ENCODE peak calls at places on chromosome 6, in nine cellular contexts. One of them, this sample, is unnamed.

GRCh38 chr6:167972193-167972592 is 25.3 kb upstream of the KIF25 start:
- DNase-seq in neural crest cell: no peak
- DNase-seq in NCI-H748 treated with DMSO at 0.1 percent for 48 hours: no peak
- DNase-seq in NCI-H146: no peak
- DNase-seq in HT-29: no peak
- DNase-seq in SK-N-SH: no peak
- DNase-seq in astrocyte of the spinal cord: no peak
- DNase-seq in fibroblast of lung: no peak
- DNase-seq in AG08395: no peak
- DNase-seq in this sample: no peak

GRCh38 chr6:145086197-145086596 is 649.1 kb downstream of the EPM2A start:
- DNase-seq in SK-N-SH: no peak
- DNase-seq in NCI-H146: no peak
- DNase-seq in NCI-H748 treated with DMSO at 0.1 percent for 48 hours: no peak
- DNase-seq in fibroblast of lung: peak
- DNase-seq in neural crest cell: no peak
- DNase-seq in AG08395: no peak
- DNase-seq in astrocyte of the spinal cord: peak
- DNase-seq in HT-29: no peak
- DNase-seq in this sample: no peak

GRCh38 chr6:17088091-17088611 is 13.7 kb upstream of the STMND1 start:
- DNase-seq in NCI-H146: no peak
- DNase-seq in NCI-H748 treated with DMSO at 0.1 percent for 48 hours: no peak
- DNase-seq in SK-N-SH: no peak
- DNase-seq in AG08395: no peak
- DNase-seq in neural crest cell: no peak
- DNase-seq in astrocyte of the spinal cord: no peak
- DNase-seq in HT-29: no peak
- DNase-seq in fibroblast of lung: no peak
- DNase-seq in this sample: no peak

GRCh38 chr6:168834188-168834587 is 393.2 kb downstream of the SMOC2 start:
- DNase-seq in NCI-H748 treated with DMSO at 0.1 percent for 48 hours: no peak
- DNase-seq in HT-29: no peak
- DNase-seq in astrocyte of the spinal cord: no peak
- DNase-seq in neural crest cell: no peak
- DNase-seq in NCI-H146: no peak
- DNase-seq in SK-N-SH: no peak
- DNase-seq in AG08395: no peak
- DNase-seq in fibroblast of lung: no peak
- DNase-seq in this sample: no peak

GRCh38 chr6:91754691-91755090 is 1167.8 kb upstream of the MAP3K7 start:
- DNase-seq in NCI-H146: no peak
- DNase-seq in fibroblast of lung: no peak
- DNase-seq in SK-N-SH: no peak
- DNase-seq in AG08395: no peak
- DNase-seq in NCI-H748 treated with DMSO at 0.1 percent for 48 hours: no peak
- DNase-seq in neural crest cell: no peak
- DNase-seq in astrocyte of the spinal cord: no peak
- DNase-seq in HT-29: no peak
- DNase-seq in this sample: no peak

GRCh38 chr6:110999634-111000270 is 17.9 kb downstream of the RPF2 start:
- DNase-seq in HT-29: peak
- DNase-seq in NCI-H748 treated with DMSO at 0.1 percent for 48 hours: peak
- DNase-seq in SK-N-SH: no peak
- DNase-seq in fibroblast of lung: peak
- DNase-seq in AG08395: peak
- DNase-seq in NCI-H146: no peak
- DNase-seq in neural crest cell: no peak
- DNase-seq in astrocyte of the spinal cord: peak
- DNase-seq in this sample: no peak

GRCh38 chr6:106439459-106439858 is 78.9 kb downstream of the CRYBG1 start:
- DNase-seq in NCI-H748 treated with DMSO at 0.1 percent for 48 hours: no peak
- DNase-seq in astrocyte of the spinal cord: no peak
- DNase-seq in neural crest cell: no peak
- DNase-seq in HT-29: peak
- DNase-seq in NCI-H146: no peak
- DNase-seq in AG08395: peak
- DNase-seq in fibroblast of lung: peak
- DNase-seq in SK-N-SH: no peak
- DNase-seq in this sample: no peak

GRCh38 chr6:128516514-128516898 is 3.9 kb downstream of the PTPRK start:
- DNase-seq in NCI-H146: peak
- DNase-seq in NCI-H748 treated with DMSO at 0.1 percent for 48 hours: peak
- DNase-seq in astrocyte of the spinal cord: peak
- DNase-seq in neural crest cell: no peak
- DNase-seq in SK-N-SH: no peak
- DNase-seq in fibroblast of lung: no peak
- DNase-seq in AG08395: peak
- DNase-seq in HT-29: peak
- DNase-seq in this sample: no peak

GRCh38 chr6:48809700-48810099 is 653.4 kb downstream of the MMUT start:
- DNase-seq in NCI-H748 treated with DMSO at 0.1 percent for 48 hours: no peak
- DNase-seq in astrocyte of the spinal cord: no peak
- DNase-seq in HT-29: no peak
- DNase-seq in AG08395: no peak
- DNase-seq in SK-N-SH: no peak
- DNase-seq in fibroblast of lung: no peak
- DNase-seq in NCI-H146: no peak
- DNase-seq in neural crest cell: no peak
- DNase-seq in this sample: no peak

GRCh38 chr6:138944412-138944811 is 43.6 kb downstream of the REPS1 start:
- DNase-seq in NCI-H748 treated with DMSO at 0.1 percent for 48 hours: no peak
- DNase-seq in neural crest cell: no peak
- DNase-seq in fibroblast of lung: peak
- DNase-seq in astrocyte of the spinal cord: peak
- DNase-seq in SK-N-SH: no peak
- DNase-seq in HT-29: peak
- DNase-seq in NCI-H146: no peak
- DNase-seq in AG08395: peak
- DNase-seq in this sample: peak

GRCh38 chr6:125294036-125294435 is 7.7 kb downstream of the HDDC2 start:
- DNase-seq in HT-29: no peak
- DNase-seq in fibroblast of lung: no peak
- DNase-seq in SK-N-SH: no peak
- DNase-seq in neural crest cell: no peak
- DNase-seq in AG08395: no peak
- DNase-seq in NCI-H146: no peak
- DNase-seq in astrocyte of the spinal cord: no peak
- DNase-seq in NCI-H748 treated with DMSO at 0.1 percent for 48 hours: no peak
- DNase-seq in this sample: no peak

GRCh38 chr6:122284848-122285247 is 114.6 kb upstream of the HSF2 start:
- DNase-seq in AG08395: no peak
- DNase-seq in HT-29: no peak
- DNase-seq in neural crest cell: no peak
- DNase-seq in NCI-H748 treated with DMSO at 0.1 percent for 48 hours: no peak
- DNase-seq in NCI-H146: no peak
- DNase-seq in astrocyte of the spinal cord: no peak
- DNase-seq in SK-N-SH: no peak
- DNase-seq in fibroblast of lung: no peak
- DNase-seq in this sample: no peak

GRCh38 chr6:134416501-134417154 is 98.7 kb upstream of the SGK1 start:
- DNase-seq in NCI-H748 treated with DMSO at 0.1 percent for 48 hours: no peak
- DNase-seq in HT-29: no peak
- DNase-seq in neural crest cell: no peak
- DNase-seq in NCI-H146: no peak
- DNase-seq in SK-N-SH: no peak
- DNase-seq in fibroblast of lung: peak
- DNase-seq in AG08395: peak
- DNase-seq in astrocyte of the spinal cord: peak
- DNase-seq in this sample: no peak

GRCh38 chr6:125988280-125988679 is 1.9 kb downstream of the TRMT11 start:
- DNase-seq in NCI-H146: no peak
- DNase-seq in fibroblast of lung: no peak
- DNase-seq in astrocyte of the spinal cord: no peak
- DNase-seq in SK-N-SH: no peak
- DNase-seq in NCI-H748 treated with DMSO at 0.1 percent for 48 hours: no peak
- DNase-seq in HT-29: no peak
- DNase-seq in AG08395: no peak
- DNase-seq in neural crest cell: no peak
- DNase-seq in this sample: no peak

GRCh38 chr6:9482030-9482731 is 932.7 kb downstream of the TFAP2A start:
- DNase-seq in astrocyte of the spinal cord: peak
- DNase-seq in NCI-H146: no peak
- DNase-seq in NCI-H748 treated with DMSO at 0.1 percent for 48 hours: no peak
- DNase-seq in fibroblast of lung: peak
- DNase-seq in HT-29: peak
- DNase-seq in SK-N-SH: no peak
- DNase-seq in AG08395: peak
- DNase-seq in neural crest cell: no peak
- DNase-seq in this sample: no peak

GRCh38 chr6:31717499-31718222 is 2.5 kb downstream of the LY6G6D start:
- DNase-seq in NCI-H748 treated with DMSO at 0.1 percent for 48 hours: no peak
- DNase-seq in HT-29: peak
- DNase-seq in fibroblast of lung: no peak
- DNase-seq in NCI-H146: no peak
- DNase-seq in neural crest cell: no peak
- DNase-seq in astrocyte of the spinal cord: no peak
- DNase-seq in AG08395: no peak
- DNase-seq in SK-N-SH: no peak
- DNase-seq in this sample: no peak

GRCh38 chr6:23547851-23548250 is 578.2 kb upstream of the NRSN1 start:
- DNase-seq in neural crest cell: no peak
- DNase-seq in SK-N-SH: no peak
- DNase-seq in AG08395: no peak
- DNase-seq in NCI-H748 treated with DMSO at 0.1 percent for 48 hours: no peak
- DNase-seq in NCI-H146: peak
- DNase-seq in fibroblast of lung: no peak
- DNase-seq in HT-29: peak
- DNase-seq in astrocyte of the spinal cord: no peak
- DNase-seq in this sample: no peak

GRCh38 chr6:100465701-100466409 is 1.1 kb upstream of the SIM1 start:
- DNase-seq in NCI-H146: no peak
- DNase-seq in HT-29: no peak
- DNase-seq in neural crest cell: no peak
- DNase-seq in SK-N-SH: no peak
- DNase-seq in AG08395: no peak
- DNase-seq in astrocyte of the spinal cord: peak
- DNase-seq in fibroblast of lung: no peak
- DNase-seq in NCI-H748 treated with DMSO at 0.1 percent for 48 hours: peak
- DNase-seq in this sample: no peak

GRCh38 chr6:35385457-35386202 is 43.3 kb downstream of the PPARD start:
- DNase-seq in HT-29: no peak
- DNase-seq in fibroblast of lung: peak
- DNase-seq in astrocyte of the spinal cord: peak
- DNase-seq in AG08395: peak
- DNase-seq in NCI-H146: peak
- DNase-seq in SK-N-SH: no peak
- DNase-seq in NCI-H748 treated with DMSO at 0.1 percent for 48 hours: peak
- DNase-seq in neural crest cell: no peak
- DNase-seq in this sample: no peak

GRCh38 chr6:18386302-18386976 is 711 bp upstream of the RNF144B start:
- DNase-seq in neural crest cell: no peak
- DNase-seq in AG08395: peak
- DNase-seq in fibroblast of lung: peak
- DNase-seq in astrocyte of the spinal cord: no peak
- DNase-seq in NCI-H748 treated with DMSO at 0.1 percent for 48 hours: no peak
- DNase-seq in HT-29: no peak
- DNase-seq in SK-N-SH: no peak
- DNase-seq in NCI-H146: no peak
- DNase-seq in this sample: no peak

GRCh38 chr6:150934380-150934779 is 68.9 kb downstream of the MTHFD1L start:
- DNase-seq in fibroblast of lung: peak
- DNase-seq in NCI-H146: no peak
- DNase-seq in astrocyte of the spinal cord: peak
- DNase-seq in SK-N-SH: no peak
- DNase-seq in neural crest cell: no peak
- DNase-seq in HT-29: peak
- DNase-seq in AG08395: peak
- DNase-seq in NCI-H748 treated with DMSO at 0.1 percent for 48 hours: no peak
- DNase-seq in this sample: no peak

GRCh38 chr6:30483677-30484279 is 5.5 kb upstream of the HLA-E start:
- DNase-seq in SK-N-SH: peak
- DNase-seq in astrocyte of the spinal cord: peak
- DNase-seq in neural crest cell: peak
- DNase-seq in AG08395: peak
- DNase-seq in NCI-H146: peak
- DNase-seq in NCI-H748 treated with DMSO at 0.1 percent for 48 hours: peak
- DNase-seq in HT-29: peak
- DNase-seq in fibroblast of lung: peak
- DNase-seq in this sample: no peak

GRCh38 chr6:15596241-15596896 is 66.5 kb downstream of the DTNBP1 start:
- DNase-seq in NCI-H748 treated with DMSO at 0.1 percent for 48 hours: no peak
- DNase-seq in HT-29: no peak
- DNase-seq in neural crest cell: no peak
- DNase-seq in astrocyte of the spinal cord: no peak
- DNase-seq in SK-N-SH: no peak
- DNase-seq in NCI-H146: no peak
- DNase-seq in AG08395: no peak
- DNase-seq in fibroblast of lung: no peak
- DNase-seq in this sample: no peak

GRCh38 chr6:113825776-113826175 is 31.4 kb upstream of the MARCKS start:
- DNase-seq in HT-29: no peak
- DNase-seq in AG08395: peak
- DNase-seq in neural crest cell: no peak
- DNase-seq in SK-N-SH: peak
- DNase-seq in NCI-H146: no peak
- DNase-seq in astrocyte of the spinal cord: peak
- DNase-seq in fibroblast of lung: peak
- DNase-seq in NCI-H748 treated with DMSO at 0.1 percent for 48 hours: no peak
- DNase-seq in this sample: no peak

GRCh38 chr6:157069585-157069984 is 253.7 kb downstream of the TMEM242 start:
- DNase-seq in fibroblast of lung: no peak
- DNase-seq in neural crest cell: no peak
- DNase-seq in NCI-H146: no peak
- DNase-seq in astrocyte of the spinal cord: no peak
- DNase-seq in SK-N-SH: no peak
- DNase-seq in AG08395: no peak
- DNase-seq in HT-29: no peak
- DNase-seq in NCI-H748 treated with DMSO at 0.1 percent for 48 hours: no peak
- DNase-seq in this sample: no peak